ENCODE peak calls at places on chromosomes 1 and 21, in ten cellular contexts. Y is RWPE1; T is activated CD4-positive, alpha-beta memory T cell treated with anti-CD3 and anti-CD28 coated beads for 36 hours; O is mesendoderm; Z is NCI-H345; I is stimulated activated CD4-positive, alpha-beta T cell treated with anti-CD3 and anti-CD28 coated beads, Interleukin-2, amount 100 ng/mL, for 24 hours; R is putamen; U is RKO; M is HEK293T; N is T-cell. K is an unnamed sample.

GRCh38 chr1:206469411-206469932 is 804 bp upstream of the IKBKE start:
- DNase-seq in I (peak; percentile 45), U (no peak), Y (peak; percentile 63), N (peak; percentile 17), T (peak; percentile 61), Z (no peak), R (peak; percentile 58), M (no peak), O (peak; percentile 46), K (no peak)

GRCh38 chr1:247241687-247242086 is 14.2 kb upstream of the VN1R5 start:
- DNase-seq in N (no peak), O (no peak), I (no peak), M (no peak), Y (peak; percentile 31), R (no peak), T (no peak), Z (no peak), U (peak; percentile 61), K (no peak)

GRCh38 chr1:9191216-9191615 is 43.4 kb upstream of the H6PD start:
- DNase-seq in M (no peak), R (no peak), T (no peak), Y (no peak), I (no peak), N (no peak), Z (no peak), O (no peak), U (no peak), K (no peak)

GRCh38 chr1:41682149-41682548 is 197.7 kb upstream of the EDN2 start:
- DNase-seq in I (no peak), N (no peak), M (no peak), Z (no peak), R (no peak), U (no peak), O (no peak), Y (no peak), T (no peak), K (no peak)

GRCh38 chr1:12053752-12054548 is 9.2 kb upstream of the TNFRSF8 start:
- DNase-seq in Y (no peak), Z (no peak), N (no peak), U (no peak), T (peak; percentile 59), M (no peak), O (no peak), R (no peak), I (no peak), K (no peak)

GRCh38 chr1:153626929-153627796 is at the start of gene S100A13:
- DNase-seq in T (peak; percentile 38), O (peak; percentile 99), M (peak; percentile 94), U (peak; percentile 94), Z (peak; percentile 93), I (no peak), R (no peak), Y (peak; percentile 82), N (no peak), K (peak; percentile 99)

GRCh38 chr1:228210076-228210651 is 2.3 kb downstream of the OBSCN start:
- DNase-seq in I (no peak), O (no peak), U (no peak), N (no peak), R (no peak), Z (no peak), M (no peak), T (no peak), Y (peak; percentile 70), K (no peak)

GRCh38 chr1:99751877-99752504 is 14.4 kb downstream of the FRRS1 start:
- DNase-seq in I (no peak), U (no peak), M (no peak), R (no peak), Z (no peak), N (no peak), O (no peak), T (peak; percentile 25), Y (no peak), K (no peak)

GRCh38 chr1:62621907-62622306 is 24.6 kb downstream of the ANGPTL3 start:
- DNase-seq in Z (peak; percentile 26), I (no peak), U (peak; percentile 76), R (peak; percentile 3), O (peak; percentile 84), T (no peak), N (no peak), M (no peak), Y (peak; percentile 30), K (no peak)

GRCh38 chr1:154176341-154176740 is 15.6 kb downstream of the TPM3 start:
- DNase-seq in Z (no peak), T (no peak), R (no peak), N (no peak), O (no peak), Y (no peak), I (no peak), U (peak; percentile 47), M (no peak), K (no peak)

GRCh38 chr1:11771481-11772043 is 9.6 kb downstream of the C1orf167 start:
- DNase-seq in R (no peak), M (no peak), Y (no peak), N (no peak), Z (no peak), T (no peak), U (no peak), I (no peak), O (no peak), K (no peak)

GRCh38 chr1:160550572-160551034 is 27.5 kb upstream of the SLAMF6 start:
- DNase-seq in R (no peak), T (peak; percentile 82), I (peak; percentile 62), M (no peak), N (peak; percentile 25), U (no peak), Z (no peak), Y (no peak), O (peak; percentile 65), K (no peak)

GRCh38 chr1:224114787-224115175 is 870 bp downstream of the FBXO28 start:
- DNase-seq in I (no peak), M (no peak), Z (no peak), O (no peak), T (no peak), U (peak; percentile 39), N (no peak), R (no peak), Y (peak; percentile 7), K (peak; percentile 13)

GRCh38 chr1:157108448-157108847 is 8.8 kb upstream of the ETV3L start:
- DNase-seq in U (no peak), Z (no peak), M (no peak), O (no peak), T (no peak), I (no peak), Y (no peak), N (no peak), R (no peak), K (no peak)

GRCh38 chr21:45768741-45769049 is 125.2 kb downstream of the PCBP3 start:
- DNase-seq in O (peak; percentile 10), R (no peak), Z (no peak), M (no peak), T (peak; percentile 48), I (no peak), U (no peak), Y (no peak), N (no peak), K (no peak)

GRCh38 chr21:34019402-34019801 is 54.0 kb upstream of the MRPS6 start:
- DNase-seq in Z (no peak), I (no peak), O (no peak), R (no peak), M (no peak), U (no peak), Y (no peak), N (no peak), T (no peak), K (no peak)

GRCh38 chr1:18588093-18588492 is 42.6 kb upstream of the PAX7 start:
- DNase-seq in Z (no peak), R (no peak), T (no peak), M (no peak), Y (no peak), I (no peak), U (no peak), O (no peak), N (no peak), K (no peak)

GRCh38 chr1:235468970-235469369 is 35.3 kb downstream of the B3GALNT2 start:
- DNase-seq in Z (no peak), R (no peak), M (no peak), Y (peak; percentile 83), T (no peak), U (peak; percentile 45), N (no peak), I (no peak), O (no peak), K (no peak)

GRCh38 chr1:201530741-201531521 is 8.0 kb upstream of the NAV1 start:
- DNase-seq in Z (peak; percentile 65), O (peak; percentile 86), T (peak; percentile 65), M (peak; percentile 90), N (no peak), I (peak; percentile 26), Y (peak; percentile 78), U (peak; percentile 45), R (peak; percentile 81), K (peak; percentile 84)

GRCh38 chr1:90839323-90839722 is 122.2 kb upstream of the BARHL2 start:
- DNase-seq in U (no peak), N (no peak), O (no peak), I (no peak), Z (no peak), R (no peak), M (no peak), T (no peak), Y (no peak), K (no peak)

GRCh38 chr1:14909273-14909672 is 244.3 kb upstream of the TMEM51 start:
- DNase-seq in O (no peak), M (no peak), N (no peak), Z (no peak), U (no peak), I (no peak), R (no peak), T (no peak), Y (no peak), K (no peak)

GRCh38 chr1:94463765-94464330 is 45.7 kb downstream of the ABCD3 start:
- DNase-seq in M (peak; percentile 63), N (no peak), U (peak; percentile 67), R (peak; percentile 18), O (peak; percentile 80), I (no peak), T (no peak), Y (peak; percentile 16), Z (no peak), K (peak; percentile 28)

GRCh38 chr1:224785622-224786021 is 143.9 kb upstream of the DNAH14 start:
- DNase-seq in M (no peak), R (no peak), Z (no peak), N (no peak), Y (no peak), T (no peak), I (no peak), U (no peak), O (no peak), K (no peak)